ENCODE peak calls at places on chromosomes 7 and 10, in five cellular contexts. One of them, this sample, is unnamed.

GRCh38 chr7:94223375-94224084 is 171.2 kb upstream of the COL1A2 start:
- DNase-seq in activated T-cell treated with anti-CD3 and anti-CD28 coated beads, Interleukin-2, amount 50 U/mL, for 72 hours: no peak
- DNase-seq in endothelial cell: peak
- DNase-seq in nephron progenitor cell: peak
- DNase-seq in GM23248: peak
- DNase-seq in this sample: peak

GRCh38 chr10:29635711-29636144 is 957 bp upstream of the SVIL start:
- DNase-seq in activated T-cell treated with anti-CD3 and anti-CD28 coated beads, Interleukin-2, amount 50 U/mL, for 72 hours: peak
- DNase-seq in endothelial cell: peak
- DNase-seq in nephron progenitor cell: peak
- DNase-seq in GM23248: no peak
- DNase-seq in this sample: no peak

GRCh38 chr10:6297951-6298381 is 95.2 kb downstream of the PFKFB3 start:
- DNase-seq in activated T-cell treated with anti-CD3 and anti-CD28 coated beads, Interleukin-2, amount 50 U/mL, for 72 hours: no peak
- DNase-seq in endothelial cell: no peak
- DNase-seq in nephron progenitor cell: no peak
- DNase-seq in GM23248: no peak
- DNase-seq in this sample: no peak

GRCh38 chr7:150357277-150357676 is 11.3 kb upstream of the REPIN1 start:
- DNase-seq in activated T-cell treated with anti-CD3 and anti-CD28 coated beads, Interleukin-2, amount 50 U/mL, for 72 hours: peak
- DNase-seq in endothelial cell: no peak
- DNase-seq in nephron progenitor cell: no peak
- DNase-seq in GM23248: no peak
- DNase-seq in this sample: no peak

GRCh38 chr10:30784896-30785605 is 155.5 kb upstream of the LYZL2 start:
- DNase-seq in activated T-cell treated with anti-CD3 and anti-CD28 coated beads, Interleukin-2, amount 50 U/mL, for 72 hours: peak
- DNase-seq in endothelial cell: peak
- DNase-seq in nephron progenitor cell: peak
- DNase-seq in GM23248: peak
- DNase-seq in this sample: peak

GRCh38 chr10:52818019-52818418 is 45.4 kb upstream of the MBL2 start:
- DNase-seq in activated T-cell treated with anti-CD3 and anti-CD28 coated beads, Interleukin-2, amount 50 U/mL, for 72 hours: no peak
- DNase-seq in endothelial cell: peak
- DNase-seq in nephron progenitor cell: peak
- DNase-seq in GM23248: peak
- DNase-seq in this sample: peak

GRCh38 chr7:32115831-32116230 is 45.6 kb upstream of the PDE1C start:
- DNase-seq in activated T-cell treated with anti-CD3 and anti-CD28 coated beads, Interleukin-2, amount 50 U/mL, for 72 hours: no peak
- DNase-seq in endothelial cell: no peak
- DNase-seq in nephron progenitor cell: no peak
- DNase-seq in GM23248: peak
- DNase-seq in this sample: no peak

GRCh38 chr10:60189861-60190475 is 199.7 kb downstream of the ANK3 start:
- DNase-seq in activated T-cell treated with anti-CD3 and anti-CD28 coated beads, Interleukin-2, amount 50 U/mL, for 72 hours: no peak
- DNase-seq in endothelial cell: no peak
- DNase-seq in nephron progenitor cell: no peak
- DNase-seq in GM23248: no peak
- DNase-seq in this sample: no peak

GRCh38 chr10:77602913-77603528 is 34.6 kb downstream of the KCNMA1 start:
- DNase-seq in activated T-cell treated with anti-CD3 and anti-CD28 coated beads, Interleukin-2, amount 50 U/mL, for 72 hours: no peak
- DNase-seq in endothelial cell: no peak
- DNase-seq in nephron progenitor cell: no peak
- DNase-seq in GM23248: peak
- DNase-seq in this sample: no peak

GRCh38 chr10:113020838-113021237 is 70.8 kb downstream of the TCF7L2 start:
- DNase-seq in activated T-cell treated with anti-CD3 and anti-CD28 coated beads, Interleukin-2, amount 50 U/mL, for 72 hours: no peak
- DNase-seq in endothelial cell: no peak
- DNase-seq in nephron progenitor cell: no peak
- DNase-seq in GM23248: peak
- DNase-seq in this sample: no peak

GRCh38 chr10:80497187-80498038 is 40.3 kb upstream of the SH2D4B start:
- DNase-seq in activated T-cell treated with anti-CD3 and anti-CD28 coated beads, Interleukin-2, amount 50 U/mL, for 72 hours: no peak
- DNase-seq in endothelial cell: no peak
- DNase-seq in nephron progenitor cell: no peak
- DNase-seq in GM23248: peak
- DNase-seq in this sample: peak

GRCh38 chr7:107725138-107725740 is 18.7 kb upstream of the CBLL1 start:
- DNase-seq in activated T-cell treated with anti-CD3 and anti-CD28 coated beads, Interleukin-2, amount 50 U/mL, for 72 hours: peak
- DNase-seq in endothelial cell: peak
- DNase-seq in nephron progenitor cell: peak
- DNase-seq in GM23248: peak
- DNase-seq in this sample: peak

GRCh38 chr7:14418633-14419032 is 429.2 kb upstream of the ETV1 start:
- DNase-seq in activated T-cell treated with anti-CD3 and anti-CD28 coated beads, Interleukin-2, amount 50 U/mL, for 72 hours: no peak
- DNase-seq in endothelial cell: no peak
- DNase-seq in nephron progenitor cell: no peak
- DNase-seq in GM23248: no peak
- DNase-seq in this sample: no peak

GRCh38 chr10:75399461-75400162 is 2.0 kb downstream of the ZNF503 start:
- DNase-seq in activated T-cell treated with anti-CD3 and anti-CD28 coated beads, Interleukin-2, amount 50 U/mL, for 72 hours: peak
- DNase-seq in endothelial cell: peak
- DNase-seq in nephron progenitor cell: peak
- DNase-seq in GM23248: peak
- DNase-seq in this sample: no peak

GRCh38 chr7:111459065-111459756 is 103.1 kb downstream of the IMMP2L start:
- DNase-seq in activated T-cell treated with anti-CD3 and anti-CD28 coated beads, Interleukin-2, amount 50 U/mL, for 72 hours: no peak
- DNase-seq in endothelial cell: no peak
- DNase-seq in nephron progenitor cell: no peak
- DNase-seq in GM23248: no peak
- DNase-seq in this sample: no peak